ENCODE peak calls at places on chromosomes 16 and 17, in six cellular contexts. A is HCT116, Z is IMR-90, E is A549, T is HepG2, P is GM12878. Y is an unnamed sample.

GRCh38 chr16:49649013-49649785 is 206.7 kb downstream of the ZNF423 start:
- DNase-seq in A (no peak), Z (no peak), E (no peak), T (peak), P (no peak), Y (no peak)

GRCh38 chr16:26816885-26817571 is 249.7 kb upstream of the C16orf82 start:
- DNase-seq in A (no peak), Z (peak), E (peak), T (no peak), P (no peak), Y (no peak)

GRCh38 chr16:9597967-9598730 is 506.7 kb downstream of the HAPSTR1 start:
- DNase-seq in A (no peak), Z (no peak), E (no peak), T (no peak), P (no peak), Y (no peak)

GRCh38 chr17:40514013-40514875 is 12.8 kb upstream of the TNS4 start:
- DNase-seq in A (no peak), Z (no peak), E (no peak), T (no peak), P (no peak), Y (no peak)

GRCh38 chr17:1793447-1793806 is 31.6 kb downstream of the SERPINF1 start:
- DNase-seq in A (no peak), Z (peak), E (no peak), T (no peak), P (no peak), Y (no peak)

GRCh38 chr17:44218344-44219125 is 940 bp downstream of the UBTF start:
- DNase-seq in A (peak), Z (peak), E (peak), T (peak), P (no peak), Y (peak)

GRCh38 chr17:57968456-57968855 is 13.2 kb upstream of the CUEDC1 start:
- DNase-seq in A (no peak), Z (no peak), E (no peak), T (no peak), P (no peak), Y (no peak)

GRCh38 chr16:28494141-28494851 is at the start of gene APOBR:
- DNase-seq in A (no peak), Z (no peak), E (no peak), T (no peak), P (peak), Y (no peak)

GRCh38 chr16:67388591-67388990 is 4.7 kb downstream of the TPPP3 start:
- DNase-seq in A (no peak), Z (no peak), E (no peak), T (no peak), P (no peak), Y (no peak)

GRCh38 chr17:8117367-8117979 is 841 bp downstream of the ALOXE3 start:
- DNase-seq in A (no peak), Z (no peak), E (no peak), T (no peak), P (no peak), Y (no peak)

GRCh38 chr17:28112199-28112995 is 69.9 kb downstream of the NLK start:
- DNase-seq in A (no peak), Z (peak), E (no peak), T (no peak), P (no peak), Y (no peak)

GRCh38 chr16:58196898-58197313 is 1.0 kb downstream of the CSNK2A2 start:
- DNase-seq in A (no peak), Z (peak), E (no peak), T (no peak), P (no peak), Y (peak)

GRCh38 chr17:5508855-5509254 is 22.5 kb downstream of the MIS12 start:
- DNase-seq in A (no peak), Z (peak), E (no peak), T (peak), P (no peak), Y (no peak)

GRCh38 chr17:79620207-79621038 is 9.6 kb upstream of the RBFOX3 start:
- DNase-seq in A (no peak), Z (no peak), E (no peak), T (no peak), P (no peak), Y (peak)

GRCh38 chr16:71709231-71709781 is 15.2 kb downstream of the PHLPP2 start:
- DNase-seq in A (no peak), Z (peak), E (no peak), T (no peak), P (no peak), Y (no peak)
- TF ChIP-seq RAD21 in A (no peak), Z (no peak), E (no peak), T (no peak), P (no peak), Y (no peak)

DNA sequence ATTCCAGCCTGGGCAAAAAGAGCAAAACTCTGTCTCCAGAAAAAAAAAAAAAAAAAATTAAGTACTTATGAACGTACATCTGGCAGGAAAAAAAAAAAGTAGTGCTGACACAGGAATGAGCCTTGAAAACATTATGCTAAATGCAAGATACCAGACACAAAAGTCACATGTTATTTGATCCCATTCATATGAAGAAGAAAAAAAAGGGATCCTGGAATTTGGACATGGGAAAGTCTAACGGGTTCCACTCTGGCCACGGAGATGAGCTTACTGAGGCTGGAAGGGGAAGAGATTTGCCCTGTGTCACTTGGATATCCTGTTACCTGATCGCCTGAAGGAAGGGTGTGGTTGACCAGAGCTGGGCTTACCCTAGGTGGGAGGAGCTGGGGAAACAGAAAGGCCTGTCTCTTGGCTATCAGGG is 251.9 kb downstream of the PARN start:
- DNase-seq in A (peak), Z (peak), E (peak), T (peak), P (no peak), Y (no peak)
- TF ChIP-seq RAD21 in A (no peak), Z (no peak), E (no peak), T (no peak), P (no peak), Y (no peak)

GRCh38 chr17:64781394-64781793 is 119.3 kb upstream of the SMURF2 start:
- DNase-seq in A (no peak), Z (no peak), E (no peak), T (no peak), P (no peak), Y (peak)
- TF ChIP-seq RAD21 in A (no peak), Z (no peak), E (no peak), T (no peak), P (no peak), Y (no peak)

GRCh38 chr17:35988164-35988563 is 1.6 kb upstream of the CCL14 start:
- DNase-seq in A (no peak), Z (no peak), E (no peak), T (no peak), P (no peak), Y (no peak)
- TF ChIP-seq RAD21 in A (no peak), Z (no peak), E (no peak), T (no peak), P (no peak), Y (no peak)

DNA sequence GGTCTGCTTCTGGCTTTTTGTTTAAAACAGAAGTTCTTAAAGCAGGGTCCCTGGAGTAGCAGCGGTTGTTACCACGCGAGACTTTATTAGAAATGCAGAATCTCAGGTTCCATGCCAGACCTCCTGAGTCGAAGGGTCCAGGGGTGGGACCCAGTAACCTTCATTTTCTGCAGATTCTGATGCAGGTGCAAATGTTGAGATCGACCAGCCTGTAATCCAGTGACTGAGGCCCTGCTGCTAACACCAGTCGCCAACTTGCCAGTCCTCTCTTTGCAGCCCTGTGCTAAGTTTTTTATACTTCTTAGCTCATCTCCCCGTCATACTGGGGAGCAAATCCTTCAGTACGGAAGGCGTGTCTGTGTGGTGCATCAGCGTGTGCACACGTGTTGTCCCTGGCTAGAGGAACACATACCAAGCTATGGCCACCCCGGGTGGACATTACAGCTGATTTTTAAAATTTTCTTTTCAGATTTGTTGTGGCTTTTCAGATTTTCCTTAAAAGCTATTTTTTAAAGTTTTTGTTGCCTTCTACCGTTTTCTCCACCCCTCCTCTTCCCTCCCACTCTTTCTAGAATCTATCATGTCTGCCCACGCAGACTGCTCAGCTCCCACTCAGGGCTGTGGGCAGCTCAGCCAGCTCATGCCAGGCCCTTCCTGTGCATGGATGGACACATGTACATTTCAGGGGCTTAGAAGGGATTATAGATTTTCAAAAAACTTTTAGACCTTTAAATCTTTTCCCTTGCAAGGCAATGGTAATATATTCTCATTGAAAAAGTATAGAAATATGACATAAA is 57.7 kb downstream of the MEAK7 start:
- DNase-seq in A (no peak), Z (no peak), E (no peak), T (no peak), P (no peak), Y (no peak)
- TF ChIP-seq RAD21 in A (no peak), Z (no peak), E (no peak), T (no peak), P (no peak), Y (no peak)

GRCh38 chr16:14309001-14309886 is 238.1 kb downstream of the MRTFB start:
- DNase-seq in A (no peak), Z (peak), E (no peak), T (no peak), P (no peak), Y (no peak)
- TF ChIP-seq RAD21 in A (no peak), Z (no peak), E (no peak), T (no peak), P (no peak), Y (no peak)

GRCh38 chr16:50802000-50802399 is 60.1 kb downstream of the CYLD start:
- DNase-seq in A (no peak), Z (peak), E (no peak), T (no peak), P (no peak), Y (no peak)
- TF ChIP-seq RAD21 in A (no peak), Z (no peak), E (no peak), T (no peak), P (no peak), Y (no peak)

GRCh38 chr16:2787961-2788360 is 601 bp upstream of the PRSS33 start:
- DNase-seq in A (no peak), Z (no peak), E (no peak), T (no peak), P (no peak), Y (no peak)
- TF ChIP-seq RAD21 in A (no peak), Z (no peak), E (no peak), T (no peak), P (no peak), Y (no peak)

DNA sequence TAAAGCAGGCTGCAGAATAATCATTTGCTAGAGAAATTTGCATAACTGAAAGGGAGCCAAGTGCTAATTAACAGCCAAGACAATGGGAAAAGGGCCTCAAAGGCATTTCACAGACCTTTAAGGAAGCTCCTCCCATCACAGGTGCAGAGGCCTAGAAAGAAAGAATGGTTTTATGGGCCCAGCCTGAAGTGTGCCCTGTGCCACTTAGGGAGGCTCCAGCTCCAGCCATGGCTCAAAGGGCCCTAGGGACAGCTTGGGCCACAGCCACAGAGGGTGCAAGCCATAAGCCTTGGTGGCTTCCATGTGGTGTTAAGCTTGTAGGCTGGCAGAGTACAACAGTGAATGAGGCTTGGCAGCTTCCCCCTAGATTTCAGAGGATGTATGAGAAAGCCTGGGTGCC is 50.1 kb downstream of the RNF112 start:
- DNase-seq in A (no peak), Z (no peak), E (no peak), T (no peak), P (peak), Y (no peak)
- TF ChIP-seq RAD21 in A (no peak), Z (no peak), E (no peak), T (no peak), P (no peak), Y (no peak)

DNA sequence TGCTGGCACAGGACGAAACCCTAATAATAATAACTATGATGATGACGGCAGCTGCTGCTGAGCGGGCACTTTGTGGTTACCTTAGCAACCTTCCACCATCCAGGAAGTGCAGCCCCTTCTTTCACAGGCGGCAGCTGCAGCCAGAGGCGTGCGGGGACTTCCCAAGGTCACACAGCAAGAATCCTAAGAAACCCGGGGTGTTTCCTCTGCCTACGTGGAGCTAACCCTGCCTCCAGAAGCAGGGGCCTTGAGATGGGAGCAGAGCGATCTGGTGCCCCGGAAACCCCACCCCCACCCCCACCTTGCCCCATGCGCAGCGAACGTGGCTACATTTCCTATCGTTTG is 22.4 kb upstream of the EIF1 start:
- DNase-seq in A (no peak), Z (peak), E (peak), T (no peak), P (peak), Y (peak)
- TF ChIP-seq RAD21 in A (no peak), Z (no peak), E (no peak), T (no peak), P (no peak), Y (no peak)